ENCODE peak calls at places on chromosome 7, in nine cellular contexts. D is esophagus muscularis mucosa; V is uterus; Z is hepatocyte; S is IMR-90; G is aorta; W is testis; B is CD8-positive, alpha-beta memory T cell; K is PC-3. U is an unnamed sample.

GRCh38 chr7:64799-65430 is 127.5 kb upstream of the FAM20C start:
- DNase-seq in D (no peak), V (no peak), Z (no peak), S (no peak), G (peak; percentile 72), W (no peak), B (no peak), K (peak; percentile 8), U (no peak)

GRCh38 chr7:134954197-134955082 is 31.9 kb upstream of the AGBL3 start:
- DNase-seq in D (no peak), V (no peak), Z (peak; percentile 39), S (peak; percentile 54), G (no peak), W (no peak), B (no peak), K (peak; percentile 50), U (no peak)

GRCh38 chr7:46512901-46513431 is 591.9 kb upstream of the IGFBP3 start:
- DNase-seq in D (no peak), V (no peak), Z (peak; percentile 64), S (peak; percentile 75), G (no peak), W (no peak), B (no peak), K (no peak), U (no peak)

GRCh38 chr7:44308741-44309270 is 16.6 kb downstream of the CAMK2B start:
- DNase-seq in D (peak; percentile 75), V (no peak), Z (no peak), S (no peak), G (no peak), W (peak; percentile 13), B (peak; percentile 38), K (no peak), U (no peak)

GRCh38 chr7:158280467-158281154 is 307.0 kb downstream of the PTPRN2 start:
- DNase-seq in D (no peak), V (no peak), Z (no peak), S (no peak), G (peak; percentile 50), W (peak; percentile 14), B (no peak), K (no peak), U (no peak)

GRCh38 chr7:98329100-98329871 is 47.8 kb downstream of the BRI3 start:
- DNase-seq in D (no peak), V (no peak), Z (peak; percentile 58), S (peak; percentile 16), G (no peak), W (no peak), B (no peak), K (no peak), U (peak; percentile 42)

GRCh38 chr7:86962623-86963022 is 96.8 kb downstream of the ELAPOR2 start:
- DNase-seq in D (no peak), V (no peak), Z (no peak), S (no peak), G (no peak), W (no peak), B (no peak), K (no peak), U (no peak)

GRCh38 chr7:98251251-98251843 is 685 bp downstream of the TECPR1 start:
- DNase-seq in D (no peak), V (no peak), Z (no peak), S (no peak), G (no peak), W (no peak), B (peak; percentile 60), K (no peak), U (no peak)

GRCh38 chr7:102412548-102412947 is 16.4 kb downstream of the PRKRIP1 start:
- DNase-seq in D (no peak), V (peak; percentile 40), Z (no peak), S (peak; percentile 13), G (no peak), W (peak; percentile 35), B (no peak), K (peak; percentile 43), U (no peak)

GRCh38 chr7:50673096-50673495 is 107.9 kb upstream of the DDC start:
- DNase-seq in D (no peak), V (no peak), Z (no peak), S (no peak), G (no peak), W (no peak), B (no peak), K (no peak), U (no peak)

GRCh38 chr7:74495112-74495880 is 41.6 kb downstream of the GTF2IRD1 start:
- DNase-seq in D (no peak), V (no peak), Z (no peak), S (no peak), G (no peak), W (no peak), B (no peak), K (no peak), U (no peak)

GRCh38 chr7:144853542-144853941 is 17.7 kb upstream of the TPK1 start:
- DNase-seq in D (no peak), V (no peak), Z (no peak), S (no peak), G (no peak), W (no peak), B (no peak), K (no peak), U (no peak)

GRCh38 chr7:80014507-80014906 is 120.1 kb upstream of the GNAI1 start:
- DNase-seq in D (no peak), V (no peak), Z (peak; percentile 10), S (peak; percentile 66), G (no peak), W (no peak), B (no peak), K (peak; percentile 76), U (no peak)

GRCh38 chr7:50591480-50592438 is 26.6 kb upstream of the DDC start:
- DNase-seq in D (no peak), V (no peak), Z (peak; percentile 30), S (no peak), G (no peak), W (no peak), B (no peak), K (no peak), U (no peak)

GRCh38 chr7:43041105-43041504 is 71.3 kb upstream of the HECW1 start:
- DNase-seq in D (no peak), V (no peak), Z (no peak), S (no peak), G (no peak), W (no peak), B (no peak), K (no peak), U (no peak)

GRCh38 chr7:43037531-43037930 is 74.9 kb upstream of the HECW1 start:
- DNase-seq in D (no peak), V (no peak), Z (no peak), S (no peak), G (no peak), W (no peak), B (no peak), K (no peak), U (no peak)

GRCh38 chr7:43039346-43039745 is 73.1 kb upstream of the HECW1 start:
- DNase-seq in D (no peak), V (no peak), Z (no peak), S (no peak), G (no peak), W (no peak), B (no peak), K (no peak), U (peak; percentile 56)

GRCh38 chr7:43040461-43040860 is 72.0 kb upstream of the HECW1 start:
- DNase-seq in D (no peak), V (no peak), Z (no peak), S (no peak), G (no peak), W (no peak), B (no peak), K (no peak), U (no peak)

GRCh38 chr7:43038229-43038628 is 74.2 kb upstream of the HECW1 start:
- DNase-seq in D (no peak), V (no peak), Z (no peak), S (peak; percentile 73), G (no peak), W (no peak), B (no peak), K (peak; percentile 15), U (no peak)
- H3K4me3 ChIP-seq in D (no peak overlapping the region), V (no peak overlapping the region), Z (no peak overlapping the region), S (no peak overlapping the region), G (no peak overlapping the region), W (no peak overlapping the region), B (no peak overlapping the region), K (no peak overlapping the region), U (no peak overlapping the region)

DNA sequence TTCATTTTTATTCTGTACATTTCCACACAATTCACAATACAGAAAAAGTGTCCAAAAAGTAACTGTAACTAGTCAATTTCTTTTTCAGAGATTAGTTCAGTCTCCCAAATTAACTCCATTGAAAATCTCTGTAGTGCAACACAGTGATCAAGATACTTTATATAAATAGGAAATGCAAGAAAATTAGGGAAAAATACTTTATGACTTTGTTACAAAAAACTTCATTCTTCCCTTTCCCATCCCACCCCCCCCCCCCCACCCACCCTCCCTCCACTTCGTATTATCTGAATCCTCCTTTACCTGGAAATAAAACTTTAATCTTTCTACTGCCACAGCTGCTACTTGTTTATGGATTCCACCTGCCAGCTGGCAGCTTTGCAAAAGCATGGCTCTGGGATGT is 37.5 kb upstream of the PTN start:
- DNase-seq in D (no peak), V (no peak), Z (no peak), S (no peak), G (no peak), W (no peak), B (no peak), K (no peak), U (no peak)
- H3K36me3 ChIP-seq in D (no peaks in the 10 kb centered on the region), V (no peaks in the 10 kb centered on the region), Z (no peaks in the 10 kb centered on the region), S (no peaks in the 10 kb centered on the region), G (no peaks in the 10 kb centered on the region), W (no peaks in the 10 kb centered on the region), B (no peaks in the 10 kb centered on the region), K (no peaks in the 10 kb centered on the region), U (no peaks in the 10 kb centered on the region)

DNA sequence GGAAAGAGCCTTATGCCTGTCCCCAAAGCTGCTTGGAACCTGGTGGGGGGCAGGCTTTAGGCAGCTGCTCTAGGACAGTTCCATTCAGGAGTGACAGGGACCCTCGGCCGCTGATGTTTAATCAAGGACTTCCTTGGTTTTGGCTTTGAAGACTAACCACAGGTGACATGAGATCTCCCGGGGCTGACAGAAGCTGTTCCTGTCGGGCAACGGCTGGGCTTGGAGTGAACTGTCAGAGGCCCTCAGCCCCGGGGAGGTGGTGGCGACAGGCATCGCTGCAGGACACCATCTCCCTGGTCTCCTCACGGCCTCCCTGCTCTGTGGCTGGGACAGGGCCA is 84.4 kb downstream of the CARD11 start:
- DNase-seq in D (no peak), V (no peak), Z (no peak), S (no peak), G (peak; percentile 44), W (no peak), B (no peak), K (no peak), U (no peak)
- H3K4me1 ChIP-seq in D (no peaks in the 10 kb centered on the region), V (no peaks in the 10 kb centered on the region), Z (no peaks in the 10 kb centered on the region), S (no peaks in the 10 kb centered on the region), G (no peaks in the 10 kb centered on the region), W (no peaks in the 10 kb centered on the region), B (peaks cover 50% of the 10 kb centered on the region), K (peaks cover 4% of the 10 kb centered on the region), U (peaks cover 10% of the 10 kb centered on the region)

DNA sequence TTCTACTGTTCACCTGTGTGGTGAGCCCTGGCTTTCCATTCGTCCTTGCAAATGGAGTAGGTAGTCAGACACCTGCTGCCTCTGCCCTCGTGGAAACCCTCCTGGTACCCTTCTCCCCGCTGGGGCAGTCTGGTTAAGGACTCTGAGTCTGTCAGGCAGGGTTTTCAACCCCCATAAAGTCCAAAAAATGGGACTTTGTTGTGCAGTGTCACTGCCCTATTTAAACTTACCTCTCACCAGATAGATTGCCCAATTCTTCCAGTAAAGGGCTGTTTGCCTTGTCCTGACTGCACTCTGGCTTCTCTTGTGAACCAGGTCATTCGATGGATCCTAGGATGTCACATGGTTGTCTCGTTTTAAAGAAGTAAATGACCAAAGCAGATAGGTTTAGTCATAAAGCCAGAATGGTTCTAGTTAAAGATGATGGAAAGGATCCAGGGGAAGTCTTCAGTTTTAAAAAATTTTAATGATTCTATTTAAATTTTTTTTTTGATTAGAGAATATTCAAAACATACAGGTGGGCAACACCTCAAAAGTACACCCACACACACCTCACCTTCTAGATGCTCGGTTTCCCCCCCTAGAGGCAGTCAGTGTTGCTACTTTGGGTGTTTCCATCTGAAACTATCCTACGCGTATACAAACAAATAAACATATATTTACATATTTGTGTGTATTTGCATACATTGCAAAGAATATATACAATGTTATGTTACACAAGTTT is 22.0 kb downstream of the TMEM176B start:
- DNase-seq in D (no peak), V (no peak), Z (no peak), S (no peak), G (no peak), W (no peak), B (no peak), K (peak; percentile 5), U (no peak)
- H3K4me3 ChIP-seq in D (no peak overlapping the region), V (no peak overlapping the region), Z (no peak overlapping the region), S (no peak overlapping the region), G (no peak overlapping the region), W (no peak overlapping the region), B (no peak overlapping the region), K (no peak overlapping the region), U (no peak overlapping the region)

U was measured in NT2/D1.